ENCODE peak calls at places on chromosome 11, in five cellular contexts. Y, U, W, P and I are unnamed samples.

GRCh38 chr11:64060861-64061444 is 25.2 kb downstream of the FLRT1 start:
- DNase-seq in Y (no peak), U (peak), P (no peak), W (no peak), I (no peak)

GRCh38 chr11:77542296-77542695 is 47.5 kb upstream of the AQP11 start:
- DNase-seq in U (peak), P (no peak), W (no peak), Y (no peak), I (peak)

GRCh38 chr11:14075118-14075601 is 112.6 kb downstream of the SPON1 start:
- DNase-seq in U (peak), Y (no peak), W (no peak), P (peak), I (no peak)

GRCh38 chr11:116276051-116277044 is 496.4 kb downstream of the BUD13 start:
- DNase-seq in P (peak), W (peak), U (peak), Y (peak), I (no peak)

GRCh38 chr11:65425105-65425970 is 2.7 kb downstream of the NEAT1 start:
- DNase-seq in U (peak), Y (peak), P (peak), W (no peak), I (peak)

GRCh38 chr11:76835928-76836612 is 24.6 kb upstream of the ACER3 start:
- DNase-seq in U (peak), W (peak), Y (peak), P (peak), I (peak)

GRCh38 chr11:65586676-65587075 is 8.9 kb downstream of the KCNK7 start:
- DNase-seq in Y (no peak), U (no peak), W (no peak), P (no peak), I (no peak)

GRCh38 chr11:131234146-131234680 is 136.2 kb upstream of the NTM start:
- DNase-seq in Y (no peak), P (no peak), U (no peak), W (no peak), I (no peak)

GRCh38 chr11:123188508-123189165 is 6.4 kb downstream of the CLMP start:
- DNase-seq in U (peak), Y (no peak), W (no peak), P (peak), I (peak)

GRCh38 chr11:19076744-19077589 is 16.4 kb upstream of the MRGPRX2 start:
- DNase-seq in P (peak), Y (peak), U (peak), W (peak), I (no peak)

GRCh38 chr11:117833401-117833891 is 8.9 kb upstream of the FXYD2 start:
- DNase-seq in P (no peak), Y (no peak), W (peak), U (no peak), I (no peak)

GRCh38 chr11:75919525-75919924 is 104.5 kb downstream of the UVRAG start:
- DNase-seq in P (no peak), U (no peak), W (no peak), Y (peak), I (no peak)